ENCODE peak calls at places on chromosomes 12 and 14, in ten cellular contexts. W is tibial artery, Y is AG10803, S is left lung, Q is AG09309, C is uterus, F is cardiac muscle cell, Z is GM23338, A is cardiac fibroblast, J is fibroblast of mammary gland. T is an unnamed sample.

GRCh38 chr12:104680070-104680469 is 223.3 kb downstream of the CHST11 start:
- DNase-seq in A (no peak), J (no peak), Q (no peak), Z (peak), F (no peak), W (no peak), C (no peak), Y (no peak), S (no peak), T (no peak)

GRCh38 chr14:63852817-63853730 is at the start of gene SYNE2:
- DNase-seq in F (peak), Z (peak), S (peak), Q (no peak), A (peak), C (peak), W (peak), J (peak), Y (peak), T (peak)

GRCh38 chr12:3595721-3596120 is 104.7 kb downstream of the PRMT8 start:
- DNase-seq in A (no peak), J (no peak), S (no peak), C (no peak), Z (no peak), Y (no peak), F (no peak), W (no peak), Q (no peak), T (no peak)

GRCh38 chr12:75705749-75706719 is 194.6 kb upstream of the KRR1 start:
- DNase-seq in F (peak), A (peak), Y (peak), W (peak), C (peak), Q (peak), S (no peak), J (peak), Z (no peak), T (peak)

GRCh38 chr12:44930972-44931600 is 55.0 kb upstream of the NELL2 start:
- DNase-seq in Y (peak), Z (peak), Q (peak), J (peak), C (no peak), S (no peak), A (peak), F (peak), W (no peak), T (peak)

GRCh38 chr12:25034676-25035075 is 85.8 kb upstream of the BCAT1 start:
- DNase-seq in C (no peak), Z (no peak), Q (no peak), J (no peak), W (no peak), S (no peak), A (no peak), F (no peak), Y (no peak), T (no peak)

GRCh38 chr14:95260537-95261440 is 58.9 kb downstream of the CLMN start:
- DNase-seq in J (peak), S (no peak), F (peak), Y (peak), W (no peak), Z (no peak), C (no peak), Q (no peak), A (peak), T (peak)

GRCh38 chr14:99626041-99626648 is 18.8 kb upstream of the HHIPL1 start:
- DNase-seq in S (no peak), Y (no peak), F (no peak), Q (no peak), Z (no peak), W (no peak), C (no peak), A (no peak), J (no peak), T (no peak)

GRCh38 chr12:72133497-72134055 is 138.6 kb upstream of the TRHDE start:
- DNase-seq in Q (no peak), A (no peak), F (no peak), Z (peak), S (no peak), C (no peak), J (no peak), Y (no peak), W (no peak), T (no peak)

GRCh38 chr14:30180219-30180618 is 252.6 kb upstream of the PRKD1 start:
- DNase-seq in W (no peak), Q (no peak), F (peak), Z (no peak), A (peak), Y (peak), C (no peak), J (peak), S (no peak), T (peak)

GRCh38 chr12:93137656-93138612 is 208.8 kb upstream of the EEA1 start:
- DNase-seq in W (peak), F (peak), J (peak), Q (peak), S (no peak), A (peak), Y (peak), Z (no peak), C (no peak), T (peak)

GRCh38 chr12:27209257-27209910 is 34.7 kb upstream of the STK38L start:
- DNase-seq in C (no peak), W (no peak), Q (no peak), S (no peak), Z (no peak), F (no peak), A (no peak), Y (no peak), J (no peak), T (no peak)

GRCh38 chr14:99758121-99758871 is 34.9 kb upstream of the EML1 start:
- DNase-seq in J (peak), Z (peak), C (no peak), A (peak), Q (peak), F (peak), W (peak), Y (peak), S (no peak), T (peak)

GRCh38 chr14:32330356-32331226 is 1.5 kb downstream of the AKAP6 start:
- DNase-seq in Y (no peak), C (no peak), W (no peak), J (no peak), A (no peak), Z (no peak), F (no peak), Q (no peak), S (no peak), T (no peak)

GRCh38 chr14:61320806-61321384 is 484 bp upstream of the PRKCH start:
- DNase-seq in F (no peak), Q (no peak), C (no peak), Z (peak), W (no peak), S (no peak), J (no peak), A (no peak), Y (no peak), T (no peak)

GRCh38 chr14:106455026-106455425 is 928.6 kb downstream of the TMEM121 start:
- DNase-seq in C (no peak), A (no peak), J (no peak), S (no peak), Y (no peak), W (no peak), Q (no peak), F (no peak), Z (no peak), T (no peak)

GRCh38 chr14:65164068-65164824 is 61.9 kb upstream of the MAX start:
- DNase-seq in S (no peak), Q (no peak), F (peak), C (no peak), Z (peak), J (peak), Y (peak), A (peak), W (no peak), T (peak)

GRCh38 chr12:132255642-132256041 is 73.7 kb downstream of the GALNT9 start:
- DNase-seq in Y (no peak), C (no peak), F (no peak), W (no peak), Q (no peak), J (no peak), A (no peak), Z (no peak), S (peak), T (no peak)

GRCh38 chr14:46344327-46344937 is 307.1 kb downstream of the RPL10L start:
- DNase-seq in Z (peak), A (peak), Y (no peak), Q (no peak), C (no peak), F (peak), S (no peak), W (no peak), J (peak), T (peak)

GRCh38 chr12:109704371-109705098 is 9.1 kb upstream of the FAM222A start:
- DNase-seq in C (no peak), Q (no peak), Z (no peak), Y (no peak), A (no peak), F (no peak), J (no peak), S (no peak), W (no peak), T (no peak)

GRCh38 chr14:23468704-23469126 is 788 bp upstream of the NGDN start:
- DNase-seq in Z (no peak), W (no peak), A (no peak), F (no peak), C (no peak), Q (no peak), J (no peak), S (no peak), Y (no peak), T (no peak)

GRCh38 chr12:820336-820735 is 68.0 kb downstream of the WNK1 start:
- DNase-seq in J (no peak), Z (no peak), S (no peak), Q (no peak), A (no peak), F (no peak), Y (no peak), C (no peak), W (no peak), T (no peak)

GRCh38 chr12:109736552-109737108 is 23.0 kb downstream of the FAM222A start:
- DNase-seq in F (peak), Z (peak), Q (no peak), J (peak), A (peak), S (peak), W (peak), C (no peak), Y (peak), T (peak)

GRCh38 chr12:22447223-22447622 is 97.1 kb downstream of the C2CD5 start:
- DNase-seq in Q (no peak), J (no peak), F (no peak), A (peak), S (no peak), C (no peak), W (no peak), Z (no peak), Y (peak), T (peak)

GRCh38 chr12:57746025-57746424 is 1.2 kb downstream of the TSPAN31 start:
- DNase-seq in W (no peak), Q (no peak), S (no peak), F (no peak), C (no peak), A (no peak), J (no peak), Y (no peak), Z (no peak), T (no peak)

GRCh38 chr14:62532186-62532585 is 513.1 kb downstream of the KCNH5 start:
- DNase-seq in F (no peak), A (no peak), Y (no peak), Z (no peak), S (no peak), W (no peak), J (no peak), Q (no peak), C (no peak), T (no peak)

GRCh38 chr12:14325716-14326343 is 39.7 kb upstream of the ATF7IP start:
- DNase-seq in J (no peak), Y (no peak), W (no peak), A (no peak), S (no peak), Z (no peak), F (no peak), Q (no peak), C (no peak), T (no peak)

GRCh38 chr14:105851716-105852377 is 325.5 kb downstream of the TMEM121 start:
- DNase-seq in S (peak), C (no peak), J (no peak), Z (no peak), W (peak), A (no peak), Y (no peak), Q (no peak), F (no peak), T (no peak)

GRCh38 chr14:99260652-99261551 is 11.1 kb downstream of the BCL11B start:
- DNase-seq in W (no peak), J (no peak), C (no peak), F (no peak), Q (no peak), A (no peak), S (no peak), Z (no peak), Y (no peak), T (no peak)

GRCh38 chr12:30098677-30099076 is 314.9 kb upstream of the TMTC1 start:
- DNase-seq in Y (no peak), F (no peak), A (no peak), Q (no peak), J (no peak), C (no peak), W (no peak), S (no peak), Z (peak), T (no peak)

GRCh38 chr12:49428652-49429549 is 61.6 kb downstream of the SPATS2 start:
- DNase-seq in A (peak), Q (peak), J (peak), Z (no peak), Y (peak), C (no peak), S (no peak), F (peak), W (no peak), T (peak)

GRCh38 chr12:7175493-7175892 is 14.0 kb upstream of the PEX5 start:
- DNase-seq in W (no peak), F (peak), A (peak), C (no peak), Q (no peak), J (peak), Z (no peak), S (no peak), Y (peak), T (peak)

GRCh38 chr12:108447168-108447840 is 67.8 kb upstream of the FICD start:
- DNase-seq in J (peak), Q (no peak), Z (no peak), A (peak), C (no peak), Y (peak), W (no peak), F (peak), S (no peak), T (peak)

GRCh38 chr14:71574976-71575375 is 357.3 kb upstream of the RGS6 start:
- DNase-seq in S (no peak), J (peak), F (peak), A (peak), Y (peak), C (no peak), W (no peak), Q (peak), Z (peak), T (peak)

GRCh38 chr12:131836193-131836592 is 8.0 kb downstream of the MMP17 start:
- DNase-seq in W (no peak), C (no peak), Q (no peak), Y (no peak), J (no peak), F (peak), S (no peak), A (peak), Z (no peak), T (peak)

GRCh38 chr12:50637870-50638481 is 125.9 kb upstream of the ATF1 start:
- DNase-seq in F (peak), Z (peak), S (no peak), Y (peak), J (peak), C (no peak), A (peak), W (no peak), Q (no peak), T (peak)

GRCh38 chr12:52316290-52316689 is 4.9 kb downstream of the KRT83 start:
- DNase-seq in Q (no peak), Y (no peak), F (no peak), C (no peak), Z (no peak), A (no peak), W (no peak), S (no peak), J (no peak), T (no peak)

GRCh38 chr12:69274861-69275260 is 35.5 kb downstream of the CPSF6 start:
- DNase-seq in F (peak), W (no peak), J (peak), Z (no peak), Y (peak), C (no peak), Q (no peak), A (peak), S (no peak), T (peak)

GRCh38 chr12:54561164-54561563 is 11.8 kb downstream of the PDE1B start:
- DNase-seq in A (peak), W (peak), S (no peak), F (peak), C (peak), Y (no peak), Z (no peak), J (no peak), Q (no peak), T (no peak)
- H3K4me3 ChIP-seq in A (no peak), W (peak), S (peak), F (peak), C (peak), Y (no peak), Z (peak), J (no peak), Q (no peak), T (no peak)

GRCh38 chr12:67391034-67391433 is 121.9 kb downstream of the CAND1 start:
- DNase-seq in F (no peak), A (no peak), Y (peak), W (no peak), C (no peak), S (no peak), Z (no peak), Q (no peak), J (peak), T (peak)

GRCh38 chr12:67391656-67392055 is 122.5 kb downstream of the CAND1 start:
- DNase-seq in Y (no peak), W (no peak), C (no peak), F (no peak), Q (no peak), S (no peak), Z (no peak), J (no peak), A (no peak), T (no peak)

GRCh38 chr12:67394600-67394999 is 125.4 kb downstream of the CAND1 start:
- DNase-seq in J (peak), A (peak), C (peak), W (peak), Z (peak), S (no peak), Y (peak), F (peak), Q (peak), T (peak)
- TF ChIP-seq CTCF in J (peak), A (peak), C (no peak), W (no peak), Z (no peak), S (no peak), Y (peak), F (peak), Q (peak), T (peak)

GRCh38 chr14:68466491-68466977 is 326.3 kb downstream of the ZFP36L1 start:
- DNase-seq in C (no peak), S (no peak), Y (peak), W (peak), J (peak), F (peak), Q (peak), A (peak), Z (no peak), T (peak)
- H3K4me3 ChIP-seq in C (no peak), S (no peak), Y (peak), W (no peak), J (peak), F (no peak), Q (no peak), A (peak), Z (no peak), T (no peak)

GRCh38 chr14:73955674-73956073 is 5.6 kb downstream of the COQ6 start:
- DNase-seq in W (no peak), Z (no peak), C (no peak), J (no peak), S (no peak), A (no peak), Y (no peak), F (no peak), Q (no peak), T (no peak)

GRCh38 chr14:73953731-73954130 is 3.6 kb downstream of the COQ6 start:
- DNase-seq in Q (no peak), S (no peak), C (no peak), A (no peak), Z (no peak), F (no peak), Y (peak), J (peak), W (no peak), T (no peak)

GRCh38 chr14:73945159-73945670 is 4.7 kb downstream of the FAM161B start:
- DNase-seq in W (no peak), F (no peak), S (no peak), Z (no peak), Y (no peak), Q (no peak), C (no peak), J (no peak), A (no peak), T (no peak)

GRCh38 chr14:73944432-73945158 is 5.3 kb downstream of the FAM161B start:
- DNase-seq in C (no peak), Q (no peak), S (peak), Z (no peak), Y (no peak), W (no peak), A (no peak), J (no peak), F (no peak), T (no peak)

DNA sequence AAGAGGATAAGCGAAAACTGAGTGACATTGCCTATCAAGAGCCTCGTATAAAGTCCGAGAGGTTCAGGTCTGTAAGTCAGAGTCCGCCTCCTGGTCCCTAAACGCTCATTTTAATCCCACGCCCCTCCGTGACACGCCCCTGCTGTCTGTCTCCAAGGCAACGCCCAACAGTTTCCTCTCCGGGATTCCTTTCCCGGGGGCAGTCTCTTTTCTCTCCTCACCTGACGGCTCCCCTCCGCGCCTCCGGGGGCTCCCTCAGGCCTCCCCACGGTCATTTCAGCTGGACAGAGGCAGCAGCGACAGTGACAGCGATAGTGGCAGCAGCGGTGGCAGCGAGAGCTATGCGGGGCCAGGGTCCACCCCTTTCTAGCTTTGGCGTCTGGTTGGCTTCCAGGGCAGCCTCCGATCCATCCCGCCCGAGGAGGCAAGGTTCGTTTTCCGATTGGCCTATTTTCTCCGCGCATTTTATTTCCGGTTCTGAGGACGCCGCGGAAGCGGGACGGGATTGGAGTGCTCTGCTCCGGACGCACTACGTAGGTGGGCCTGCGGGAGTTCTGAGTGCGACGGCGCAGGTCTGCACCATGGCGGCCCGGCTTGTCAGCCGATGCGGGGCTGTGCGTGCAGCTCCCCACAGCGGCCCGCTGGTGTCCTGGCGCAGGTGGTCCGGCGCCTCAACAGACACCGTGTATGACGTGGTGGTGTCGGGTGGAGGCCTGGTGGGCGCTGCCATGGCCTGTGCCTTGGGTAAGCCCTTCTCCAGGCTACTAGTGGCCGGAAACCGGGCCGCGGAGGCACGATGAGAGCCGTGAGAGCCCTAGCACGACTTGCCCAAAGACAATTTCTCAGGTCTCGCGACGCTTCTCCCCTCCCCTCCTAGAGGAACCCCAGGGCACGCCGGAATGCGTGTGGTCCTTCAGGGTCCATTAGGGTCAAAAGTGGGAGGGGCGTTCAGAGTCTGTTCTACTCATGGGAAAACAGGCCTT is at the start of the genes COQ6 and FAM161B:
- DNase-seq in F (peak), Z (peak), C (peak), Q (peak), A (peak), W (peak), S (peak), Y (peak), J (peak), T (peak)
- TF ChIP-seq CTCF in F (no peak), Z (peak), C (peak), Q (no peak), A (no peak), W (no peak), S (no peak), Y (peak), J (no peak), T (no peak)

GRCh38 chr14:88598097-88598675 is 35.3 kb downstream of the ZC3H14 start:
- DNase-seq in C (no peak), A (no peak), S (no peak), F (no peak), Y (no peak), Z (no peak), Q (no peak), W (no peak), J (no peak), T (no peak)
- H3K4me3 ChIP-seq in C (no peak), A (no peak), S (no peak), F (no peak), Y (no peak), Z (no peak), Q (no peak), W (no peak), J (no peak), T (no peak)

GRCh38 chr14:75794615-75795038 is 133.6 kb downstream of the TTLL5 start:
- DNase-seq in W (no peak), Q (peak), A (peak), Y (peak), S (no peak), C (no peak), Z (peak), J (peak), F (peak), T (peak)
- TF ChIP-seq CTCF in W (no peak), Q (peak), A (peak), Y (peak), S (peak), C (peak), Z (peak), J (peak), F (peak), T (peak)

DNA sequence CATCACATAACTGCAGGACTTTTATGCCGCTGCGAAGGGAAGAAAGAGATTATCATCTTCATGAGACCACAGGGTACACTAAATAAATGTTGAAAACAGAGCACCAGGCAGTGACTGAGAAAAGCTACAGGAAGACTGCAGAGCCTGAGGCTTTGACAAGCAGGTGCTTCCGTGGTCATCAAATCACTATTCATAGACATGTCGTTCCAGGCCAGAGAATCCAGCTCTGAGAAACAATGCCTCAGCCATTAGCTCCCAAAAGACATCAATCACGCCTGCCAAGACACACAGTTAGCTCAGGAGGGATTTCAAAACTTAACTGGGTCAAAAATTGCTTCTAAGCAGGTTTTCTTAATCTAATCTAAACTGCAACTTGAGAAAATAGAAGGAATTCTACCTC is 47.2 kb upstream of the GARIN6 start:
- DNase-seq in W (no peak), F (no peak), Z (no peak), Q (no peak), Y (no peak), A (no peak), C (no peak), J (no peak), S (no peak), T (no peak)
- H3K4me3 ChIP-seq in W (no peak), F (no peak), Z (no peak), Q (no peak), Y (no peak), A (no peak), C (no peak), J (no peak), S (no peak), T (no peak)